ENCODE peak calls at places on chromosome 12, in nine cellular contexts. K is NCI-H446; A is kidney glomerular epithelial cell; C is tibial nerve; U is memory B cell; V is LoVo; W is activated CD8-positive, alpha-beta memory T cell treated with anti-CD3 and anti-CD28 coated beads, Interleukin-2, amount 50 U/mL, for 48 hours; X is RPMI8226; Z is AG10803. E is an unnamed sample.

GRCh38 chr12:100189241-100190012 is 11.2 kb upstream of the ACTR6 start:
- DNase-seq in W (no peak), A (no peak), V (no peak), U (no peak), K (no peak), C (no peak), Z (no peak), X (no peak), E (no peak)

GRCh38 chr12:22899184-22899583 is 274.2 kb downstream of the ETNK1 start:
- DNase-seq in W (no peak), Z (no peak), C (no peak), V (no peak), A (no peak), K (no peak), X (no peak), U (no peak), E (no peak)

GRCh38 chr12:78864483-78865296 is at the start of gene SYT1:
- DNase-seq in C (peak), U (peak), V (no peak), Z (peak), X (no peak), A (peak), K (peak), W (no peak), E (peak)

GRCh38 chr12:84131076-84131475 is 781.5 kb downstream of the SLC6A15 start:
- DNase-seq in W (no peak), V (no peak), K (no peak), A (no peak), Z (peak), U (no peak), X (no peak), C (no peak), E (no peak)

GRCh38 chr12:63930971-63931370 is 86.5 kb downstream of the SRGAP1 start:
- DNase-seq in X (no peak), K (no peak), Z (peak), U (no peak), A (no peak), W (no peak), C (no peak), V (no peak), E (no peak)

GRCh38 chr12:48851883-48852733 is at the start of gene DDX23:
- DNase-seq in V (peak), X (peak), U (peak), K (peak), A (peak), Z (peak), W (peak), C (peak), E (peak)

GRCh38 chr12:110916295-110916875 is 4.0 kb downstream of the MYL2 start:
- DNase-seq in X (no peak), Z (no peak), W (no peak), A (no peak), V (no peak), U (no peak), C (no peak), K (no peak), E (no peak)

GRCh38 chr12:8076357-8076756 is 5.7 kb upstream of the NECAP1 start:
- DNase-seq in A (no peak), W (no peak), C (no peak), Z (no peak), K (no peak), V (no peak), X (no peak), U (no peak), E (no peak)

E was measured in ACHN.